ENCODE peak calls at places on chromosomes 3 and 15, in four cellular contexts. J is upper lobe of right lung, F is ovary, X is stomach. S is an unnamed sample. For H3K4me1, the result is how much of the 10 kb centered on the place peaks cover.

GRCh38 chr3:132723551-132723950 is 1.3 kb upstream of the NPHP3 start:
- DNase-seq in J (no peak), F (no peak), X (no peak), S (no peak)

GRCh38 chr15:63250312-63250965 is 27.0 kb upstream of the APH1B start:
- DNase-seq in F (no peak), X (no peak), J (no peak), S (peak)

GRCh38 chr15:95024388-95024787 is 793.0 kb downstream of the MCTP2 start:
- DNase-seq in F (peak), J (no peak), X (no peak), S (no peak)

GRCh38 chr3:72728958-72729467 is 119.2 kb downstream of the SHQ1 start:
- DNase-seq in X (no peak), J (no peak), F (no peak), S (no peak)

GRCh38 chr3:20842002-20842401 is 656.0 kb upstream of the SGO1 start:
- DNase-seq in X (no peak), F (no peak), J (no peak), S (no peak)

GRCh38 chr15:99738047-99738847 is 5.0 kb upstream of the LYSMD4 start:
- DNase-seq in J (no peak), F (no peak), X (no peak), S (no peak)

GRCh38 chr3:160376681-160377080 is 22.3 kb downstream of the IFT80 start:
- DNase-seq in J (no peak), F (no peak), X (no peak), S (no peak)

GRCh38 chr3:44001072-44001471 is 240.6 kb upstream of the TOPAZ1 start:
- DNase-seq in F (no peak), X (no peak), J (no peak), S (no peak)

GRCh38 chr15:42584031-42584765 is 8.8 kb downstream of the STARD9 start:
- DNase-seq in J (no peak), X (no peak), F (no peak), S (no peak)

GRCh38 chr15:95405447-95405846 is 925.1 kb upstream of the NR2F2 start:
- DNase-seq in J (no peak), X (no peak), F (peak), S (no peak)

GRCh38 chr15:95558916-95559315 is 771.6 kb upstream of the NR2F2 start:
- DNase-seq in X (no peak), F (no peak), J (no peak), S (no peak)

GRCh38 chr3:171753025-171753472 is 57.2 kb downstream of the PLD1 start:
- DNase-seq in X (no peak), F (peak), J (no peak), S (peak)

GRCh38 chr3:158827773-158828172 is 25.9 kb downstream of the MFSD1 start:
- DNase-seq in F (no peak), X (no peak), J (no peak), S (no peak)

GRCh38 chr15:26082833-26083174 is 219.7 kb upstream of the ATP10A start:
- DNase-seq in F (no peak), J (no peak), X (no peak), S (no peak)

GRCh38 chr3:110414851-110415250 is 656.8 kb upstream of the NECTIN3 start:
- DNase-seq in X (no peak), F (no peak), J (no peak), S (no peak)
- H3K27ac ChIP-seq in X (no peak), F (no peak), J (no peak), S (peak)

GRCh38 chr3:46868301-46868700 is 5.1 kb upstream of the MYL3 start:
- DNase-seq in J (no peak), F (no peak), X (no peak), S (no peak)
- H3K4me1 ChIP-seq in J (under half), F (under half), X (under half), S (under half)

GRCh38 chr3:194631696-194632095 is 1.5 kb downstream of the TMEM44 start:
- DNase-seq in X (no peak), J (no peak), F (no peak), S (no peak)
- H3K4me3 ChIP-seq in X (no peak), J (no peak), F (no peak), S (no peak)

DNA sequence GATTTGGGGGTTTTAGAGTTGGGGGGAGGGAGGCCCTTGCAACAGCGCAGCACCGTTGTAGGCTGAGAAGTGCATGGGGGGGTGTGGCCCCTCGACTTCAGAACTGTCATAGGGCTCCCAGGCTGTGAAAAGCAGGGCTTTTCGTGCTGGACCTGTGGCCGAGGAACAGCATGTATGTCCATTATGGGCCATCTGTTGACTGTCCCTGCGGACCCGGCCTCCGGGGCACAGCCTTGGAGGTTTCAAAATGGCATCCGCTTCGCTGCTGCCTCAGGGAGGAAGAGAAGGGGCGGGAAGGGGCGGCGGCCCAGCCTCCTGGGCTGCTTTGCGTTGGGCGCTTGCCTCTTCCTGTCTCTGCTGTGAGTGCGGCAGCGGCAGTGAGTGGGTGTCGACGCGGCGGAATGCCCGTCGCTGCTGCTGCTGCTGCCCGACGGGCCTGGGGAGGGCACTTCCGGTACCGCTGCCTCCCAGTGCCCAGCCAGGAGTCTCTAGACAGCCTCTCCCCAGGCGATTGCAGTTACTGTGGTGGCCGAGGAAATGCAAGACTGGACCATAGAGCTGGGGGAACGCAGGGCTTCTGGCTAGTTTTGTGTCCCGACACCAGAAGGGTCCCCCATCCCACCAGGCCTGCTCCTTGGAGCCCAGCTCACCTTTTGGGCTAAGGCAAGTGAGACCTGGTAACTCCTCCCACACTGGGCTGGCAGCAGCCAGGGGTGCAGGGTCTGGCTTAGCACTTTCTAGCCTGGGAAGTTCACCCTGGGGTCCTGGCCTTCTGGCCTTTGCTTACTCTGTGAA is 1.9 kb downstream of the GNAI2 start:
- DNase-seq in F (peak), J (peak), X (peak), S (peak)
- H3K27ac ChIP-seq in F (peak), J (peak), X (peak), S (peak)

GRCh38 chr15:57285386-57285785 is 90.9 kb upstream of the CGNL1 start:
- DNase-seq in F (no peak), X (no peak), J (no peak), S (no peak)
- H3K4me1 ChIP-seq in F (under half), X (under half), J (under half), S (under half)

GRCh38 chr15:49423021-49423420 is at the start of gene FGF7:
- DNase-seq in J (no peak), F (no peak), X (no peak), S (no peak)

GRCh38 chr15:49424954-49425353 is 1.9 kb downstream of the FGF7 start:
- DNase-seq in F (no peak), J (no peak), X (no peak), S (no peak)

GRCh38 chr15:49427369-49427768 is 4.3 kb downstream of the FGF7 start:
- DNase-seq in X (no peak), F (no peak), J (no peak), S (no peak)

GRCh38 chr15:49421991-49422390 is 1.1 kb upstream of the FGF7 start:
- DNase-seq in X (peak), J (peak), F (peak), S (no peak)

GRCh38 chr15:49423906-49424520 is 971 bp downstream of the FGF7 start:
- DNase-seq in F (no peak), J (no peak), X (no peak), S (no peak)
- H3K4me3 ChIP-seq in F (peak), J (peak), X (peak), S (no peak)

DNA sequence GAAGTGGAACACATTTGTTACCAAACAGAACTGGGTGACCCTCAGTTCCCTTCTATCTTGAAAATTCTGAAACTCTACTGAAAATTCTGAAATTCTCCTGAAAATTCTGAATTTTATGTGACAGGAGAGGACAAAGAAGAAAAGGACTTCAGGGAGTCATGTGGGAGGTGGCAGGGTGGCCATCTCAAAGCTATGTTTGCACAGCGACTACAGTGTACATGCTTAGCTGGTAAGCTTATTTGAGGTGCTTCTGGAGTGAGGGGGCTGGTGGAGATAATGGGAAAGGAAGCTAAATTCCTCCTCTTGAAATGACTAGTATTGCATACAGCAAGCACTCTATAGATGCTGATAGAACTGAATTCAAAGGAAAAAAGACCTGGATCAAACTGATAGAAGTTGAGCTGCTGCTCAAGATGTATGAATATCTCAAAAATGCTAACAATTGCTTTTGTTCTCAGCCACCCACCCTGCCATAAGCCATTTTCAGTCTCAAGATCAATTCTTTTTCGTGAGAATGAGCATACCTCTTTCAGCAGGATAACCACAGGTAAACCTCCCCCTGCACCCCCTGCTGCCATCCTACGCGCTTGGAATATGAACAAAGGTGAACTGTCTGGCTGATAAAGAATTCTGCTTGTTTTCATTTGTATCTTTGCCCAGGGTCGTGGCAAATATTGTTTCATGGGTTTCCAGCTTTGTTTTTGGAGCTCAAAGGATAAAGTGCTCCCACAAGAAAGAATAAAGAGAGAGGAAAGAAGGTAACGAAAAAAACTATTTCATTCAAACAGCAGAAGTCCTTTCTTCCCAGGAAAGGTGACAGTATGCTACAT is 16.6 kb upstream of the ARHGEF3 start:
- DNase-seq in J (no peak), X (no peak), F (no peak), S (no peak)
- H3K27ac ChIP-seq in J (no peak), X (no peak), F (no peak), S (no peak)